ENCODE peak calls at places on chromosome 12, in four cellular contexts. H is left ventricle myocardium inferior, T is GM23248, Q is tibial artery. J is an unnamed sample. For H3K27me3 and H3K36me3, the result is how much of the 10 kb centered on the place peaks cover.

GRCh38 chr12:75823475-75823874 is 208.1 kb downstream of the PHLDA1 start:
- DNase-seq in H (no peak), T (no peak), Q (no peak), J (no peak)

GRCh38 chr12:47878918-47879481 is 25.8 kb downstream of the VDR start:
- DNase-seq in T (no peak), Q (peak), H (no peak), J (no peak)

GRCh38 chr12:116882742-116883141 is 1.5 kb upstream of the HRK start:
- DNase-seq in H (no peak), T (peak), Q (no peak), J (peak)

GRCh38 chr12:23001487-23001886 is 376.5 kb downstream of the ETNK1 start:
- DNase-seq in Q (no peak), H (no peak), T (peak), J (no peak)

GRCh38 chr12:18427520-18427919 is 166.2 kb downstream of the PIK3C2G start:
- DNase-seq in Q (no peak), H (no peak), T (no peak), J (no peak)

GRCh38 chr12:52307836-52308806 is 13.1 kb downstream of the KRT83 start:
- DNase-seq in Q (peak), T (peak), H (peak), J (peak)

GRCh38 chr12:64946132-64946829 is 121.8 kb downstream of the TBC1D30 start:
- DNase-seq in H (peak), Q (no peak), T (no peak), J (no peak)

GRCh38 chr12:95653761-95654546 is 102.7 kb upstream of the USP44 start:
- DNase-seq in Q (no peak), T (peak), H (no peak), J (no peak)

GRCh38 chr12:129863938-129864337 is 39.9 kb downstream of the TMEM132D start:
- DNase-seq in T (no peak), Q (no peak), H (no peak), J (no peak)

GRCh38 chr12:62846506-62846905 is 88.4 kb downstream of the PPM1H start:
- DNase-seq in Q (no peak), T (no peak), H (no peak), J (no peak)

GRCh38 chr12:13976880-13977279 is 4.5 kb downstream of the GRIN2B start:
- DNase-seq in Q (no peak), T (no peak), H (no peak), J (no peak)

GRCh38 chr12:72699362-72699761 is 427.2 kb downstream of the TRHDE start:
- DNase-seq in Q (no peak), T (no peak), H (no peak), J (no peak)

GRCh38 chr12:121214171-121214777 is 4.3 kb downstream of the P2RX4 start:
- DNase-seq in H (no peak), Q (no peak), T (peak), J (no peak)

GRCh38 chr12:22935501-22935900 is 310.5 kb downstream of the ETNK1 start:
- DNase-seq in Q (no peak), H (no peak), T (peak), J (no peak)

GRCh38 chr12:102879144-102879763 is 37.8 kb downstream of the PAH start:
- DNase-seq in H (peak), Q (peak), T (peak), J (peak)

GRCh38 chr12:53561590-53561953 is 54.3 kb upstream of the NPFF start:
- DNase-seq in Q (no peak), T (peak), H (no peak), J (no peak)

GRCh38 chr12:26298785-26299621 is 103.6 kb downstream of the SSPN start:
- DNase-seq in H (no peak), T (peak), Q (no peak), J (peak)

GRCh38 chr12:71756054-71756675 is 1.5 kb downstream of the RAB21 start:
- DNase-seq in Q (no peak), T (peak), H (no peak), J (no peak)

GRCh38 chr12:120847392-120848157 is 56.6 kb downstream of the SPPL3 start:
- DNase-seq in T (peak), Q (no peak), H (no peak), J (no peak)

GRCh38 chr12:41466762-41467270 is 278.7 kb downstream of the PDZRN4 start:
- DNase-seq in T (no peak), H (no peak), Q (no peak), J (peak)

GRCh38 chr12:2930865-2931264 is 28.3 kb upstream of the TEAD4 start:
- DNase-seq in H (no peak), Q (peak), T (no peak), J (no peak)

GRCh38 chr12:123151679-123152454 is 977 bp upstream of the PITPNM2 start:
- DNase-seq in Q (no peak), H (no peak), T (no peak), J (no peak)

GRCh38 chr12:43893670-43894069 is 57.8 kb downstream of the TMEM117 start:
- DNase-seq in Q (no peak), H (no peak), T (peak), J (no peak)

GRCh38 chr12:83322816-83323215 is 636.1 kb downstream of the TMTC2 start:
- DNase-seq in Q (no peak), H (no peak), T (no peak), J (no peak)

GRCh38 chr12:29155079-29155478 is 6.0 kb downstream of the FAR2 start:
- DNase-seq in T (no peak), H (no peak), Q (no peak), J (no peak)

GRCh38 chr12:19507823-19508222 is 68.5 kb downstream of the AEBP2 start:
- DNase-seq in T (peak), Q (no peak), H (no peak), J (no peak)

GRCh38 chr12:14664434-14665023 is 31.9 kb downstream of the GUCY2C start:
- DNase-seq in Q (no peak), H (no peak), T (peak), J (no peak)

GRCh38 chr12:6950401-6950801 is 755 bp upstream of the PTPN6 start:
- DNase-seq in H (no peak), Q (no peak), T (no peak), J (no peak)

GRCh38 chr12:132084681-132085635 is 59.2 kb downstream of the DDX51 start:
- DNase-seq in T (peak), H (peak), Q (peak), J (peak)

GRCh38 chr12:62882696-62883095 is 52.3 kb downstream of the PPM1H start:
- DNase-seq in H (no peak), T (no peak), Q (no peak), J (no peak)

GRCh38 chr12:100128509-100128908 is 14.2 kb downstream of the BLTP3B start:
- DNase-seq in Q (peak), T (peak), H (peak), J (peak)

GRCh38 chr12:104463371-104463770 is 6.6 kb downstream of the CHST11 start:
- DNase-seq in H (no peak), Q (no peak), T (no peak), J (no peak)

GRCh38 chr12:104460973-104461693 is 4.4 kb downstream of the CHST11 start:
- DNase-seq in T (no peak), H (no peak), Q (no peak), J (no peak)

GRCh38 chr12:104462325-104462724 is 5.6 kb downstream of the CHST11 start:
- DNase-seq in T (no peak), Q (no peak), H (no peak), J (no peak)

GRCh38 chr12:104464899-104465298 is 8.2 kb downstream of the CHST11 start:
- DNase-seq in Q (no peak), T (no peak), H (no peak), J (no peak)

GRCh38 chr12:104462931-104463339 is 6.2 kb downstream of the CHST11 start:
- DNase-seq in T (no peak), H (no peak), Q (no peak), J (no peak)
- H3K4me3 ChIP-seq in T (no peak), H (no peak), Q (no peak), J (no peak)

GRCh38 chr12:80848858-80849257 is 88.9 kb downstream of the LIN7A start:
- DNase-seq in Q (no peak), T (no peak), H (no peak), J (no peak)
- H3K27me3 ChIP-seq in Q (under half), T (under half), H (under half), J (under half)

DNA sequence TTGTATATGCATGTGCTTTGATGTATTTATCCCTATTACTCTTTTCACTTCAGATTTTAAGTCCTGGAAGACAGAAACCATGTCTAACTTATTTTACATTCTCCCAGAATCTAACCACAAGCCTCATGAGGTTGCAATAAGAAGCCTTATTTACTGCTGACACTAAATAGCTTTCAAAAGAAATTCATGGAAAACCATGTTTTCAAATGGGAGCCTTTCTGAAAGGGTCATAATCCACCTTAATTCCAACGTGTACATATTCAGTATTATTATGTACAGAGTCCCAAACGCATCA is 34.4 kb downstream of the CORO1C start:
- DNase-seq in Q (no peak), H (no peak), T (no peak), J (no peak)
- H3K36me3 ChIP-seq in Q (under half), H (under half), T (half or more), J (under half)

DNA sequence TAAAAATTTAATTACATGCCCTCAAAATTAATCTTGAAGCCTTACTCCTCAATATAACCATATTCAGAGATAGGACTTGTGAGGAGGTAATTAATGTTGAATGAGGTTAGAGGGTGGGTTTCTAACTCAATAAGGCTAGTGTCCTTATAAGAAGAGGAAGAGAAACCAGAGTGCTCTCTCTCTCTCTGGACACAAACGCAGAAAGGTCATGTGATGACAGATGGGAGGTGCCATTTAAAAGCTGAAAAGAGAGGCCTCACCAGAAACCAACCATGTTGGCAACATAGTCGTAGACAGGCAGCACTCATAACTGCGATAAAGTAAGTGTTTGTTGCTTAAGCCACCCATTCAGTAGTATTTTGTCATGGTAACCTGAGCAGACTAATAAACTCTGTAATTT is 378.5 kb upstream of the LMO3 start:
- DNase-seq in H (no peak), T (no peak), Q (no peak), J (no peak)
- H3K4me3 ChIP-seq in H (no peak), T (no peak), Q (no peak), J (no peak)

DNA sequence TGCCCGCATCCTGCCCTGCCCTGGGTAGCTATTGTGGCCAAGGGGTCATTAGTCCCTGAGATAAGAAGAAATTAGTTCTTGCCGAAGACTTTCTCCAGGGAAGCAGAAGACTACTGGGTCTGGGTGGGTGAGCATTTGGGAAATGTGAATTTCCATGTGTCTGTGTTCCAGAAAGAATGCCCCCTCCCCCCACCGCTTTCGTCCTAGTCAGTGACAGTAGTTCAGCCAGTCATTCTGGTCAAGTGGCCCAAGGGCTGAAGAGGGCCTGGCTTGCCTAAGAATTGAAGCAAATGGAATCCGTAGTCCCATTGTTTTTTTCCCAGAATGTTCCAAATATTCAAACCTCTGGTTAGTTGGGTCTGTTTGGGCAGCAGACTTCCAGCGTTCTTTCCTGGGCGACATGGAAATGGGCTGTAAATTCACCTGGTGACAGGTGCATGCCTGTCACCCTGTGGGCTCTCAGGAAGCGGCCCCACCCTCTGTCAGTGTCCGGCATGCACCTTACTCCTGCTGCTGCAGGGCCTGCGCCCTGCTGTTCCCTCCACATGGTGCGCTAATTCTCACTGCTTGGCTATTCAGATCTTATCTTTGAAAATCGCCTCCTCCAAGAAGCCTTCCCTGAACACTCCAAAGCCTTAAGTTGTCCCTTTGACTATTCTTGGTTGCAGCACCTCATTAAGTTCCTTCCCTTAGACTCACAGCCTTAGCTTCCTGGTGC is 1.4 kb upstream of the RFLNA start:
- DNase-seq in Q (no peak), H (no peak), T (no peak), J (peak)
- H3K27me3 ChIP-seq in Q (under half), H (under half), T (under half), J (under half)

GRCh38 chr12:84435682-84436081 is 476.9 kb downstream of the SLC6A15 start:
- DNase-seq in T (no peak), Q (no peak), H (no peak), J (no peak)

GRCh38 chr12:84436134-84436533 is 476.5 kb downstream of the SLC6A15 start:
- DNase-seq in Q (no peak), T (no peak), H (no peak), J (no peak)
- H3K36me3 ChIP-seq in Q (under half), T (under half), H (under half), J (under half)

DNA sequence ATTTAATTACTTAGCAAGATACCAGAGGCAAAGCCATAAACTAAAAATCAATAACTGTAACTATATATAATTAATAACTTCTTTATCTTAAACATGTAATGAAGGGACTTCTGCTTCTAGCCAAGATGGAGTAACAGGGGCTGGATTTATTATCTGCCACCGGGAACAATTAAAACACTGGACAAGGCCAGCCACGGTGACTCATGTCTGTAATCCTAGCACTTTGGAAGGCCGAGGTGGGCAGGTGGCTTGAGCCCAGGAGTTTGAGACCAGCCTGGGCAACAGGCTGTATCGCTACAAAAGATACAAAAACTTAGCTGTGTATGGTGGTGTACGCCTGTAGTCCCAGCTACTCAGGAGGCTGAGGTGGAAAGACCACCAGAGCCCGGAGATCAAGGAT is 113.6 kb downstream of the TAOK3 start:
- DNase-seq in T (no peak), Q (no peak), H (no peak), J (no peak)
- H3K4me3 ChIP-seq in T (no peak), Q (no peak), H (no peak), J (no peak)